ENCODE peak calls at places on chromosomes 12 and 14, in four cellular contexts. One of them, this sample, is unnamed.

GRCh38 chr12:46825526-46826414 is at the start of gene SLC38A4:
- DNase-seq in stomach: no peak
- DNase-seq in breast epithelium: no peak
- DNase-seq in DND-41: no peak
- DNase-seq in this sample: no peak

GRCh38 chr12:127162902-127163301 is 1104.1 kb upstream of the TMEM132C start:
- DNase-seq in stomach: no peak
- DNase-seq in breast epithelium: no peak
- DNase-seq in DND-41: no peak
- DNase-seq in this sample: peak; percentile 77

GRCh38 chr12:67268335-67268895 is 743 bp upstream of the CAND1 start:
- DNase-seq in stomach: peak; percentile 87
- DNase-seq in breast epithelium: peak; percentile 95
- DNase-seq in DND-41: peak; percentile 91
- DNase-seq in this sample: peak; percentile 97

GRCh38 chr14:103705158-103705523 is 10.1 kb downstream of the XRCC3 start:
- DNase-seq in stomach: peak; percentile 81
- DNase-seq in breast epithelium: peak; percentile 69
- DNase-seq in DND-41: no peak
- DNase-seq in this sample: no peak

GRCh38 chr12:80946591-80946990 is 8.9 kb upstream of the LIN7A start:
- DNase-seq in stomach: no peak
- DNase-seq in breast epithelium: no peak
- DNase-seq in DND-41: no peak
- DNase-seq in this sample: no peak

GRCh38 chr14:105414456-105415371 is 4.9 kb upstream of the MTA1 start:
- DNase-seq in stomach: peak; percentile 69
- DNase-seq in breast epithelium: peak; percentile 41
- DNase-seq in DND-41: peak; percentile 77
- DNase-seq in this sample: peak; percentile 56

GRCh38 chr12:49946497-49946896 is 4.0 kb upstream of the AQP2 start:
- DNase-seq in stomach: no peak
- DNase-seq in breast epithelium: no peak
- DNase-seq in DND-41: no peak
- DNase-seq in this sample: no peak

GRCh38 chr12:89918172-89918880 is 209.7 kb upstream of the ATP2B1 start:
- DNase-seq in stomach: no peak
- DNase-seq in breast epithelium: no peak
- DNase-seq in DND-41: no peak
- DNase-seq in this sample: no peak

GRCh38 chr14:104895207-104895785 is 29.4 kb upstream of the PLD4 start:
- DNase-seq in stomach: peak; percentile 42
- DNase-seq in breast epithelium: no peak
- DNase-seq in DND-41: no peak
- DNase-seq in this sample: no peak

GRCh38 chr12:26346748-26347147 is 151.4 kb downstream of the SSPN start:
- DNase-seq in stomach: no peak
- DNase-seq in breast epithelium: no peak
- DNase-seq in DND-41: no peak
- DNase-seq in this sample: no peak

GRCh38 chr12:47739959-47740358 is 14.7 kb upstream of the ENDOU start:
- DNase-seq in stomach: no peak
- DNase-seq in breast epithelium: no peak
- DNase-seq in DND-41: no peak
- DNase-seq in this sample: no peak

GRCh38 chr14:104531421-104532190 is 48.0 kb upstream of the C14orf180 start:
- DNase-seq in stomach: no peak
- DNase-seq in breast epithelium: no peak
- DNase-seq in DND-41: no peak
- DNase-seq in this sample: no peak

GRCh38 chr14:74582910-74583581 is 29.0 kb downstream of the LTBP2 start:
- DNase-seq in stomach: peak; percentile 55
- DNase-seq in breast epithelium: no peak
- DNase-seq in DND-41: no peak
- DNase-seq in this sample: no peak

GRCh38 chr14:76832503-76832988 is 6.3 kb downstream of the LRRC74A start:
- DNase-seq in stomach: no peak
- DNase-seq in breast epithelium: no peak
- DNase-seq in DND-41: no peak
- DNase-seq in this sample: no peak
- H3K4me1 ChIP-seq in stomach: peaks cover 28% of the 10 kb centered on the region
- H3K4me1 ChIP-seq in breast epithelium: no peaks in the 10 kb centered on the region
- H3K4me1 ChIP-seq in DND-41: no peaks in the 10 kb centered on the region
- H3K4me1 ChIP-seq in this sample: no peaks in the 10 kb centered on the region

GRCh38 chr14:90677484-90678045 is 138.7 kb downstream of the TTC7B start:
- DNase-seq in stomach: no peak
- DNase-seq in breast epithelium: no peak
- DNase-seq in DND-41: no peak
- DNase-seq in this sample: no peak
- H3K27ac ChIP-seq in stomach: peak overlapping the region; percentile 58
- H3K27ac ChIP-seq in breast epithelium: no peak overlapping the region
- H3K27ac ChIP-seq in DND-41: no peak overlapping the region
- H3K27ac ChIP-seq in this sample: no peak overlapping the region

DNA sequence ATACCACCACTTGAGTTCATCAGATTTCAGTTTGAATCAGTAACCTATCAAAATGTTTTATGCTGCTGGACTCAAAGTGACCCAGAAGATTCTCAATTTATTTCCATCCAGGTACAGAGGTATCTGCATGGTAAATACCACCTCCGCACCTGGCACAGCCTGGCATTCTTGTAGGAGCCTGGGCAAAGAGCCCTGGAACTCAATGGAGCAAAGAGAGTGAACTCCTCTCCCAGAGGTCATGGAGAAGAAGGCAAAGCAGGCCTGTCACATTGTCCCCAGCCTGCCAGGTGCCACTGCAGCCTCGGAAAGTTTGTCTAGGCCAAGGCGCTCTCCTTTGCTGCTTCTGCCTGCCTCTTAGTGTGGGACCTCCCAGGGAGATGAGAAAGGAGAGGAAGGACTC is 319.8 kb downstream of the ZFP36L1 start:
- DNase-seq in stomach: peak; percentile 85
- DNase-seq in breast epithelium: peak; percentile 91
- DNase-seq in DND-41: no peak
- DNase-seq in this sample: no peak
- H3K4me1 ChIP-seq in stomach: peaks cover 64% of the 10 kb centered on the region
- H3K4me1 ChIP-seq in breast epithelium: no peaks in the 10 kb centered on the region
- H3K4me1 ChIP-seq in DND-41: no peaks in the 10 kb centered on the region
- H3K4me1 ChIP-seq in this sample: peaks cover 10% of the 10 kb centered on the region

GRCh38 chr12:75724913-75725312 is 213.5 kb upstream of the KRR1 start:
- DNase-seq in stomach: no peak
- DNase-seq in breast epithelium: no peak
- DNase-seq in DND-41: no peak
- DNase-seq in this sample: no peak

GRCh38 chr12:75725505-75726120 is 214.2 kb upstream of the KRR1 start:
- DNase-seq in stomach: no peak
- DNase-seq in breast epithelium: no peak
- DNase-seq in DND-41: no peak
- DNase-seq in this sample: no peak

GRCh38 chr12:75728826-75729225 is 217.4 kb upstream of the KRR1 start:
- DNase-seq in stomach: no peak
- DNase-seq in breast epithelium: no peak
- DNase-seq in DND-41: no peak
- DNase-seq in this sample: no peak

GRCh38 chr12:75722714-75723200 is 211.3 kb upstream of the KRR1 start:
- DNase-seq in stomach: no peak
- DNase-seq in breast epithelium: peak; percentile 77
- DNase-seq in DND-41: peak; percentile 67
- DNase-seq in this sample: peak; percentile 31

GRCh38 chr12:75727577-75727976 is 216.2 kb upstream of the KRR1 start:
- DNase-seq in stomach: no peak
- DNase-seq in breast epithelium: no peak
- DNase-seq in DND-41: no peak
- DNase-seq in this sample: no peak
- H3K27ac ChIP-seq in stomach: no peak overlapping the region
- H3K27ac ChIP-seq in breast epithelium: no peak overlapping the region
- H3K27ac ChIP-seq in DND-41: no peak overlapping the region
- H3K27ac ChIP-seq in this sample: no peak overlapping the region

GRCh38 chr12:108693781-108694180 is 37.5 kb downstream of the CORO1C start:
- DNase-seq in stomach: no peak
- DNase-seq in breast epithelium: no peak
- DNase-seq in DND-41: no peak
- DNase-seq in this sample: no peak

GRCh38 chr12:108694812-108695278 is 36.5 kb downstream of the CORO1C start:
- DNase-seq in stomach: no peak
- DNase-seq in breast epithelium: no peak
- DNase-seq in DND-41: no peak
- DNase-seq in this sample: no peak

GRCh38 chr12:108691995-108692808 is 39.1 kb downstream of the CORO1C start:
- DNase-seq in stomach: no peak
- DNase-seq in breast epithelium: no peak
- DNase-seq in DND-41: peak; percentile 69
- DNase-seq in this sample: peak; percentile 19

GRCh38 chr12:108691154-108691994 is 39.9 kb downstream of the CORO1C start:
- DNase-seq in stomach: peak; percentile 80
- DNase-seq in breast epithelium: peak; percentile 99
- DNase-seq in DND-41: peak; percentile 80
- DNase-seq in this sample: peak; percentile 83

DNA sequence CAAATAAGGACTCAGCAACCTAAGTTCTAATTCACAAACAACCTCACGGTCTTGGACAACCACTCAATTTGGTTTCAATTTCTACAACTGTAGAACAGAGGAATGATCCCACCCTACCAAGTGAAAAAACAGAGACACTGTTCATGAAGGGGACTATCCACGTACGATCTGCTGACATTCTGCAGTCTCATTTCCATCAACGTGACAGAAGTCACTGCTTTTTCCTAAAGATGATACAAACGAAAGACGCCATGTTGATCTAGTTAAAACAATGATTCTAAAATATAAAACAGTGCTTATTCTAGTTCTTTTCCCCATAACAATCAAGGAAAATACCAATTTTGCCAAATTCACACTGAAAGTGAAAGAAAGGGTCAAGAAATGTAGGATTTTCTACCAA is 38.1 kb downstream of the CORO1C start:
- DNase-seq in stomach: no peak
- DNase-seq in breast epithelium: no peak
- DNase-seq in DND-41: no peak
- DNase-seq in this sample: no peak
- H3K4me1 ChIP-seq in stomach: peaks cover 91% of the 10 kb centered on the region
- H3K4me1 ChIP-seq in breast epithelium: peaks cover 13% of the 10 kb centered on the region
- H3K4me1 ChIP-seq in DND-41: peaks cover 87% of the 10 kb centered on the region
- H3K4me1 ChIP-seq in this sample: peaks cover 49% of the 10 kb centered on the region

This sample was measured in CD4-positive, alpha-beta memory T cell.